ENCODE peak calls at places on chromosomes 6 and 20, in six cellular contexts. O is natural killer cell, K is astrocyte of the spinal cord, G is neural progenitor cell, C is GM12865, M is heart right ventricle. B is an unnamed sample.

GRCh38 chr6:33313709-33314514 is at the start of gene TAPBP:
- DNase-seq in C (peak), G (peak), O (peak), M (peak), K (peak), B (peak)

GRCh38 chr20:584375-585301 is 25.5 kb downstream of the TCF15 start:
- DNase-seq in O (no peak), K (no peak), C (peak), M (no peak), G (no peak), B (no peak)

GRCh38 chr20:10492065-10492464 is 57.0 kb downstream of the SLX4IP start:
- DNase-seq in K (peak), O (no peak), M (no peak), G (no peak), C (no peak), B (no peak)

GRCh38 chr6:31083742-31084354 is 28.5 kb downstream of the C6orf15 start:
- DNase-seq in M (no peak), K (peak), G (peak), C (peak), O (no peak), B (no peak)

GRCh38 chr6:167290786-167291622 is at the start of gene UNC93A:
- DNase-seq in K (no peak), O (no peak), C (no peak), G (no peak), M (no peak), B (no peak)

GRCh38 chr20:36543187-36544133 is 2.1 kb downstream of the MYL9 start:
- DNase-seq in C (no peak), M (peak), K (peak), G (no peak), O (no peak), B (no peak)

GRCh38 chr20:137668-138131 is 4.7 kb upstream of the DEFB126 start:
- DNase-seq in K (no peak), O (no peak), M (no peak), C (peak), G (no peak), B (no peak)

GRCh38 chr6:169959129-169960002 is 207.9 kb downstream of the ERMARD start:
- DNase-seq in G (no peak), M (peak), K (no peak), C (peak), O (peak), B (peak)

GRCh38 chr20:21832442-21833152 is 127.1 kb downstream of the PAX1 start:
- DNase-seq in O (no peak), M (no peak), G (no peak), C (no peak), K (no peak), B (no peak)

GRCh38 chr20:9442858-9443257 is 71.5 kb upstream of the LAMP5 start:
- DNase-seq in C (peak), G (no peak), M (no peak), K (no peak), O (no peak), B (no peak)

GRCh38 chr6:134117409-134117808 is 65.0 kb upstream of the SLC2A12 start:
- DNase-seq in G (peak), M (no peak), K (peak), O (no peak), C (no peak), B (no peak)

GRCh38 chr20:2116170-2116940 is 14.7 kb downstream of the STK35 start:
- DNase-seq in O (no peak), M (no peak), K (no peak), G (no peak), C (no peak), B (no peak)

GRCh38 chr6:4351857-4352669 is 216.7 kb upstream of the ECI2 start:
- DNase-seq in K (peak), G (peak), O (no peak), C (no peak), M (peak), B (no peak)

GRCh38 chr6:161198176-161198575 is 75.7 kb downstream of the AGPAT4 start:
- DNase-seq in K (no peak), C (no peak), G (no peak), M (no peak), O (no peak), B (no peak)

GRCh38 chr6:161199845-161200244 is 74.0 kb downstream of the AGPAT4 start:
- DNase-seq in O (no peak), K (no peak), G (no peak), C (no peak), M (no peak), B (no peak)

GRCh38 chr6:161200610-161201201 is 73.2 kb downstream of the AGPAT4 start:
- DNase-seq in G (no peak), O (no peak), C (no peak), M (no peak), K (no peak), B (no peak)

GRCh38 chr6:161195418-161195817 is 78.4 kb downstream of the AGPAT4 start:
- DNase-seq in K (no peak), G (no peak), C (no peak), M (no peak), O (no peak), B (no peak)

DNA sequence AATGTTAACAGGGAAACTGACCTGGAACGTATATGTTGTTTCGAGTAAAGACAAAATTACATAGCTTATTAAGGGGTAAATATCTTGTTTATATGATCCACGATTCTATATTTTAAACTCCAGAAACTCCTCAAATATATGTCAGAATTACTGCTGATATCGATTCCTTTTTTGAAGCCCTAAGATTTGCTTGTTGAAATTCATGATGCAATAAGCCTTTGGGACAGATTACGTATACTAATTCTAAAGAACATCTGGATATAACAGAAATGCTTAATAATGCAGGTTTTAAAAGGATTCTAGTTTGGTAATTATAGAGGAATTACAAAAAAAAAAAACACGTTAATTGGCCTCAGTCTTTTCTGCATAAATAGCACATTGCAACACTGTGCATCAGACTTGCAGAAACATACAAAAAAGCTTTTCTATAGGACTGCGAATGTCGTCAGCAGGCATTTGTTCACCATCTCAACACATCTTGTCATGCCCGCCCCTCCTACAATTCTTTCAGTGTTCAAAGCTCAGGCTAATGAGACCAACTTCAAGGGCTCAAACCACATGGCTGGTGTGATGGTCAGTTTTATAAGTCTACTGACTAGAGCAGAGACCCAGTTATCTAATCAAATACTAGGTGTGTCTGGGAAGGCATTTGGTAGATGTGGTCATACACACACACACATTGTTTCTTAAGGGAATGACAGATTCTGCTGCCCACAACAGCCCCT is 74.9 kb downstream of the AGPAT4 start:
- DNase-seq in C (no peak), K (no peak), M (no peak), G (no peak), O (no peak), B (no peak)
- TF ChIP-seq CTCF in C (no peak), K (no peak), M (no peak), G (no peak), O (no peak), B (no peak)

DNA sequence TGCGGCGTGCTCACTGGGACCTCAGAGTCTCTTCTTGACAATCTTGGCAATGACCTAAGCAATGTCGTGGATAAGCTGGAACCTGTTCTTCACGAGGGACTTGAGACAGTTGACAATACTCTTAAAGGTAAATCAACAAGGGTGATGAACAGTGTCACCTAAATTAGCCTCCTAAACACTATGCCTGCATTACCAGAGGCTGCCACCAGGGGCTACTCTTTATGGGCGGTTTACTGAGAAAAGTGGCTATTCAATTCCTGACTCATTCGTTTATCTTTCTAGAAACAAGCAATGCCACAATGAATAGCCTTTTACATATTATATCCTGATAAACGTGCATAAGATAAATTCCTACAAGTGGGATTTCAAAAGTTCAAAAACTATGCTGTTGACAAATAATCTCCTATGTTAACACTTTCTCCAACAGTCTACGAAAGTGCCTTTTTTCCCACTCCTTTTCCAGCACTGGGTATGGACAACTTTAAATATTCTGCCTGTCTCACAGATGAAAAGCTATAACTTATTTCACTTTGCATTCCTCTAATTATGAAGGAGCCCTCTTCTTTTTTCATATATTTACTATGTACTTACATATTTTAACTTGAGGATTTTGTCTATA is 1.3 kb downstream of the BPIFA2 start:
- DNase-seq in G (peak), M (no peak), C (peak), O (no peak), K (no peak), B (no peak)
- TF ChIP-seq CTCF in G (peak), M (no peak), C (peak), O (peak), K (peak), B (no peak)

GRCh38 chr6:10441655-10442009 is 26.8 kb upstream of the TFAP2A start:
- DNase-seq in K (no peak), C (no peak), O (no peak), M (no peak), G (no peak), B (no peak)

GRCh38 chr6:10446548-10446947 is 31.7 kb upstream of the TFAP2A start:
- DNase-seq in M (no peak), G (no peak), C (no peak), K (no peak), O (no peak), B (no peak)

GRCh38 chr6:10437891-10438290 is 23.0 kb upstream of the TFAP2A start:
- DNase-seq in M (no peak), C (no peak), G (no peak), K (no peak), O (no peak), B (no peak)

GRCh38 chr6:10441004-10441654 is 26.3 kb upstream of the TFAP2A start:
- DNase-seq in O (no peak), C (no peak), G (no peak), K (peak), M (no peak), B (no peak)
- TF ChIP-seq CTCF in O (no peak), C (no peak), G (no peak), K (no peak), M (no peak), B (no peak)

DNA sequence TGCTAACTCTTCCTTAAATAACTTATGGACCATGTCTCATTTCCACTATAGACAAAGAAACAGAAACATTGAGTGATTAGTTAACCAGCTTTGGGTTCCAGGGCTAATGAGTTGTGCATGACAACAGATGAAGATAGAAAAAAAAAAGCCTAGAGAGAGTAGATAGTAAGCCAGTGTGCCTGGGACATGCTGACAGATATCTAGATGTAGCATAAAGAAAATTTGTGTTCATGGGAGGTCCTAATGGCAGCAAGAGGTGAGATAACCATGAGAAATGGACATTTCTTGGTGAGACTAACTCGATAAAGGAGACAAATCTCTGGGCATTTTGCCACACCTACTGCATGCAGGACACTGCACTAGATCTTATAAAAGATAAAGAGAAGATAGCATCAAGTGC is 2.8 kb upstream of the BTN3A3 start:
- DNase-seq in O (no peak), G (no peak), K (no peak), M (no peak), C (no peak), B (no peak)
- TF ChIP-seq CTCF in O (no peak), G (no peak), K (no peak), M (no peak), C (no peak), B (no peak)

B was measured in activated B cell treated with CpG ODN at 0.5 μM for 24 hours.